ENCODE peak calls at places on chromosomes 2 and 18, in nine cellular contexts. One of them, this sample, is unnamed.

GRCh38 chr18:79439201-79440023 is 43.7 kb downstream of the NFATC1 start:
- DNase-seq in sigmoid colon: no peak
- DNase-seq in thoracic aorta: no peak
- DNase-seq in neural progenitor cell: no peak
- DNase-seq in cardiac muscle cell: no peak
- DNase-seq in right lobe of liver: no peak
- DNase-seq in body of pancreas: no peak
- DNase-seq in uterus: no peak
- DNase-seq in esophagus squamous epithelium: no peak
- DNase-seq in this sample: no peak

GRCh38 chr2:224114428-224114827 is 75.3 kb upstream of the SERPINE2 start:
- DNase-seq in sigmoid colon: no peak
- DNase-seq in thoracic aorta: no peak
- DNase-seq in neural progenitor cell: no peak
- DNase-seq in cardiac muscle cell: no peak
- DNase-seq in right lobe of liver: no peak
- DNase-seq in body of pancreas: no peak
- DNase-seq in uterus: no peak
- DNase-seq in esophagus squamous epithelium: no peak
- DNase-seq in this sample: no peak

GRCh38 chr18:58201728-58202405 is 157.8 kb downstream of the NEDD4L start:
- DNase-seq in sigmoid colon: no peak
- DNase-seq in thoracic aorta: no peak
- DNase-seq in neural progenitor cell: no peak
- DNase-seq in cardiac muscle cell: no peak
- DNase-seq in right lobe of liver: no peak
- DNase-seq in body of pancreas: no peak
- DNase-seq in uterus: no peak
- DNase-seq in esophagus squamous epithelium: no peak
- DNase-seq in this sample: no peak

GRCh38 chr2:28544405-28544914 is 48.6 kb downstream of the PLB1 start:
- DNase-seq in sigmoid colon: peak; percentile 20
- DNase-seq in thoracic aorta: no peak
- DNase-seq in neural progenitor cell: peak; percentile 90
- DNase-seq in cardiac muscle cell: peak; percentile 38
- DNase-seq in right lobe of liver: no peak
- DNase-seq in body of pancreas: no peak
- DNase-seq in uterus: no peak
- DNase-seq in esophagus squamous epithelium: no peak
- DNase-seq in this sample: peak; percentile 49

GRCh38 chr2:71070294-71071025 is 2.0 kb downstream of the NAGK start:
- DNase-seq in sigmoid colon: peak; percentile 56
- DNase-seq in thoracic aorta: no peak
- DNase-seq in neural progenitor cell: peak; percentile 43
- DNase-seq in cardiac muscle cell: peak; percentile 54
- DNase-seq in right lobe of liver: no peak
- DNase-seq in body of pancreas: peak; percentile 29
- DNase-seq in uterus: no peak
- DNase-seq in esophagus squamous epithelium: no peak
- DNase-seq in this sample: no peak

GRCh38 chr2:234873828-234874173 is 78.0 kb upstream of the SH3BP4 start:
- DNase-seq in sigmoid colon: peak; percentile 76
- DNase-seq in thoracic aorta: no peak
- DNase-seq in neural progenitor cell: no peak
- DNase-seq in cardiac muscle cell: no peak
- DNase-seq in right lobe of liver: no peak
- DNase-seq in body of pancreas: no peak
- DNase-seq in uterus: no peak
- DNase-seq in esophagus squamous epithelium: no peak
- DNase-seq in this sample: peak; percentile 12

GRCh38 chr2:112048887-112049286 is 6.2 kb upstream of the TMEM87B start:
- DNase-seq in sigmoid colon: no peak
- DNase-seq in thoracic aorta: no peak
- DNase-seq in neural progenitor cell: peak; percentile 37
- DNase-seq in cardiac muscle cell: peak; percentile 47
- DNase-seq in right lobe of liver: no peak
- DNase-seq in body of pancreas: peak; percentile 50
- DNase-seq in uterus: peak; percentile 26
- DNase-seq in esophagus squamous epithelium: no peak
- DNase-seq in this sample: peak; percentile 20

GRCh38 chr2:7685342-7686015 is 768.3 kb downstream of the RNF144A start:
- DNase-seq in sigmoid colon: no peak
- DNase-seq in thoracic aorta: no peak
- DNase-seq in neural progenitor cell: no peak
- DNase-seq in cardiac muscle cell: no peak
- DNase-seq in right lobe of liver: no peak
- DNase-seq in body of pancreas: no peak
- DNase-seq in uterus: no peak
- DNase-seq in esophagus squamous epithelium: no peak
- DNase-seq in this sample: no peak

GRCh38 chr2:62149708-62150107 is 46.2 kb upstream of the B3GNT2 start:
- DNase-seq in sigmoid colon: no peak
- DNase-seq in thoracic aorta: no peak
- DNase-seq in neural progenitor cell: no peak
- DNase-seq in cardiac muscle cell: no peak
- DNase-seq in right lobe of liver: no peak
- DNase-seq in body of pancreas: no peak
- DNase-seq in uterus: no peak
- DNase-seq in esophagus squamous epithelium: no peak
- DNase-seq in this sample: no peak

GRCh38 chr18:50507120-50507590 is 52.7 kb upstream of the MAPK4 start:
- DNase-seq in sigmoid colon: peak; percentile 72
- DNase-seq in thoracic aorta: no peak
- DNase-seq in neural progenitor cell: peak; percentile 87
- DNase-seq in cardiac muscle cell: peak; percentile 81
- DNase-seq in right lobe of liver: peak; percentile 53
- DNase-seq in body of pancreas: peak; percentile 52
- DNase-seq in uterus: no peak
- DNase-seq in esophagus squamous epithelium: no peak
- DNase-seq in this sample: peak; percentile 46

GRCh38 chr2:229059331-229060033 is 211.6 kb downstream of the PID1 start:
- DNase-seq in sigmoid colon: no peak
- DNase-seq in thoracic aorta: no peak
- DNase-seq in neural progenitor cell: no peak
- DNase-seq in cardiac muscle cell: no peak
- DNase-seq in right lobe of liver: no peak
- DNase-seq in body of pancreas: no peak
- DNase-seq in uterus: no peak
- DNase-seq in esophagus squamous epithelium: no peak
- DNase-seq in this sample: no peak

GRCh38 chr18:80056095-80056494 is 21.9 kb downstream of the RBFA start:
- DNase-seq in sigmoid colon: no peak
- DNase-seq in thoracic aorta: no peak
- DNase-seq in neural progenitor cell: no peak
- DNase-seq in cardiac muscle cell: no peak
- DNase-seq in right lobe of liver: no peak
- DNase-seq in body of pancreas: no peak
- DNase-seq in uterus: no peak
- DNase-seq in esophagus squamous epithelium: no peak
- DNase-seq in this sample: no peak

GRCh38 chr2:237577956-237578870 is 11.8 kb downstream of the PRLH start:
- DNase-seq in sigmoid colon: no peak
- DNase-seq in thoracic aorta: no peak
- DNase-seq in neural progenitor cell: no peak
- DNase-seq in cardiac muscle cell: no peak
- DNase-seq in right lobe of liver: peak; percentile 13
- DNase-seq in body of pancreas: no peak
- DNase-seq in uterus: no peak
- DNase-seq in esophagus squamous epithelium: no peak
- DNase-seq in this sample: no peak

GRCh38 chr2:143525536-143525935 is 396.3 kb downstream of the ARHGAP15 start:
- DNase-seq in sigmoid colon: no peak
- DNase-seq in thoracic aorta: no peak
- DNase-seq in neural progenitor cell: peak; percentile 28
- DNase-seq in cardiac muscle cell: no peak
- DNase-seq in right lobe of liver: no peak
- DNase-seq in body of pancreas: no peak
- DNase-seq in uterus: no peak
- DNase-seq in esophagus squamous epithelium: no peak
- DNase-seq in this sample: no peak

GRCh38 chr2:201931955-201932354 is 101.7 kb upstream of the FZD7 start:
- DNase-seq in sigmoid colon: no peak
- DNase-seq in thoracic aorta: no peak
- DNase-seq in neural progenitor cell: no peak
- DNase-seq in cardiac muscle cell: no peak
- DNase-seq in right lobe of liver: no peak
- DNase-seq in body of pancreas: no peak
- DNase-seq in uterus: no peak
- DNase-seq in esophagus squamous epithelium: no peak
- DNase-seq in this sample: no peak

GRCh38 chr18:5630057-5630765 is 86.4 kb upstream of the EPB41L3 start:
- DNase-seq in sigmoid colon: peak; percentile 85
- DNase-seq in thoracic aorta: no peak
- DNase-seq in neural progenitor cell: peak; percentile 93
- DNase-seq in cardiac muscle cell: peak; percentile 96
- DNase-seq in right lobe of liver: peak; percentile 79
- DNase-seq in body of pancreas: peak; percentile 77
- DNase-seq in uterus: peak; percentile 14
- DNase-seq in esophagus squamous epithelium: no peak
- DNase-seq in this sample: peak; percentile 88

GRCh38 chr2:67159929-67160328 is 237.2 kb upstream of the ETAA1 start:
- DNase-seq in sigmoid colon: peak; percentile 68
- DNase-seq in thoracic aorta: no peak
- DNase-seq in neural progenitor cell: no peak
- DNase-seq in cardiac muscle cell: no peak
- DNase-seq in right lobe of liver: no peak
- DNase-seq in body of pancreas: no peak
- DNase-seq in uterus: peak; percentile 21
- DNase-seq in esophagus squamous epithelium: no peak
- DNase-seq in this sample: no peak

GRCh38 chr2:205726506-205726905 is 44.2 kb downstream of the NRP2 start:
- DNase-seq in sigmoid colon: no peak
- DNase-seq in thoracic aorta: no peak
- DNase-seq in neural progenitor cell: no peak
- DNase-seq in cardiac muscle cell: no peak
- DNase-seq in right lobe of liver: no peak
- DNase-seq in body of pancreas: no peak
- DNase-seq in uterus: no peak
- DNase-seq in esophagus squamous epithelium: no peak
- DNase-seq in this sample: no peak
- H3K27ac ChIP-seq in sigmoid colon: peak overlapping the region; percentile 99
- H3K27ac ChIP-seq in thoracic aorta: no peak overlapping the region
- H3K27ac ChIP-seq in neural progenitor cell: no peak overlapping the region
- H3K27ac ChIP-seq in cardiac muscle cell: no peak overlapping the region
- H3K27ac ChIP-seq in right lobe of liver: no peak overlapping the region
- H3K27ac ChIP-seq in body of pancreas: no peak overlapping the region
- H3K27ac ChIP-seq in uterus: no peak overlapping the region
- H3K27ac ChIP-seq in esophagus squamous epithelium: no peak overlapping the region
- H3K27ac ChIP-seq in this sample: peak overlapping the region; percentile 38

GRCh38 chr2:55051026-55051866 is 995 bp upstream of the RTN4 start:
- DNase-seq in sigmoid colon: peak; percentile 94
- DNase-seq in thoracic aorta: peak; percentile 69
- DNase-seq in neural progenitor cell: peak; percentile 67
- DNase-seq in cardiac muscle cell: peak; percentile 48
- DNase-seq in right lobe of liver: no peak
- DNase-seq in body of pancreas: peak; percentile 46
- DNase-seq in uterus: peak; percentile 91
- DNase-seq in esophagus squamous epithelium: no peak
- DNase-seq in this sample: peak; percentile 55
- TF ChIP-seq CTCF in sigmoid colon: no peak
- TF ChIP-seq CTCF in thoracic aorta: no peak
- TF ChIP-seq CTCF in neural progenitor cell: no peak
- TF ChIP-seq CTCF in cardiac muscle cell: no peak
- TF ChIP-seq CTCF in right lobe of liver: no peak
- TF ChIP-seq CTCF in body of pancreas: no peak
- TF ChIP-seq CTCF in uterus: no peak
- TF ChIP-seq CTCF in esophagus squamous epithelium: no peak
- TF ChIP-seq CTCF in this sample: no peak

DNA sequence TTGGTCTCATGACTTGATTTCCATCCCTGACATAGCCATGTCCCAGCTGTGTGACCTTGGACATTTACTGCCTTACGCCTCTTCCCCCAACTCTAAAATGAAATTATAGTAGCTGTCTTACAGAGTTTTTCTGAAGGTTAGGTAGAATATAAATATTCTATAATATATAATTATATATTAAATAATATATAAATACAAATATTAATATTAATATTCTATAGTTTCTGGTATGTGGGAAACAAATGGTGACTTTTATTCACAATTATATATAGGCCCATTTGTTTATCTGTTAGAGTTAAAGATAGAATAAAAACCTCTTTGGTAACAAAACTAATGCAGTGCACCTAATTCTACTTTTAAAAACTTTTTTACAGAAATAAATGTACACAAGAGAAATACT is 1.7 kb downstream of the RBBP8 start:
- DNase-seq in sigmoid colon: no peak
- DNase-seq in thoracic aorta: no peak
- DNase-seq in neural progenitor cell: no peak
- DNase-seq in cardiac muscle cell: no peak
- DNase-seq in right lobe of liver: no peak
- DNase-seq in body of pancreas: no peak
- DNase-seq in uterus: no peak
- DNase-seq in esophagus squamous epithelium: no peak
- DNase-seq in this sample: no peak
- H3K27ac ChIP-seq in sigmoid colon: no peak overlapping the region
- H3K27ac ChIP-seq in thoracic aorta: no peak overlapping the region
- H3K27ac ChIP-seq in neural progenitor cell: no peak overlapping the region
- H3K27ac ChIP-seq in cardiac muscle cell: no peak overlapping the region
- H3K27ac ChIP-seq in right lobe of liver: no peak overlapping the region
- H3K27ac ChIP-seq in body of pancreas: no peak overlapping the region
- H3K27ac ChIP-seq in uterus: no peak overlapping the region
- H3K27ac ChIP-seq in esophagus squamous epithelium: no peak overlapping the region
- H3K27ac ChIP-seq in this sample: no peak overlapping the region

GRCh38 chr2:85539361-85540130 is 578 bp downstream of the MAT2A start:
- DNase-seq in sigmoid colon: peak; percentile 88
- DNase-seq in thoracic aorta: peak; percentile 42
- DNase-seq in neural progenitor cell: no peak
- DNase-seq in cardiac muscle cell: peak; percentile 79
- DNase-seq in right lobe of liver: peak; percentile 68
- DNase-seq in body of pancreas: peak; percentile 69
- DNase-seq in uterus: peak; percentile 78
- DNase-seq in esophagus squamous epithelium: peak; percentile 36
- DNase-seq in this sample: peak; percentile 71

GRCh38 chr2:85538507-85539360 is at the start of gene MAT2A:
- DNase-seq in sigmoid colon: peak; percentile 97
- DNase-seq in thoracic aorta: peak; percentile 84
- DNase-seq in neural progenitor cell: peak; percentile 97
- DNase-seq in cardiac muscle cell: peak; percentile 94
- DNase-seq in right lobe of liver: peak; percentile 93
- DNase-seq in body of pancreas: peak; percentile 94
- DNase-seq in uterus: peak; percentile 94
- DNase-seq in esophagus squamous epithelium: peak; percentile 44
- DNase-seq in this sample: peak; percentile 92

GRCh38 chr2:85536479-85536878 is 2.5 kb upstream of the MAT2A start:
- DNase-seq in sigmoid colon: no peak
- DNase-seq in thoracic aorta: no peak
- DNase-seq in neural progenitor cell: no peak
- DNase-seq in cardiac muscle cell: no peak
- DNase-seq in right lobe of liver: no peak
- DNase-seq in body of pancreas: no peak
- DNase-seq in uterus: peak; percentile 45
- DNase-seq in esophagus squamous epithelium: no peak
- DNase-seq in this sample: no peak

GRCh38 chr2:85540131-85540587 is 1.2 kb downstream of the MAT2A start:
- DNase-seq in sigmoid colon: no peak
- DNase-seq in thoracic aorta: no peak
- DNase-seq in neural progenitor cell: no peak
- DNase-seq in cardiac muscle cell: no peak
- DNase-seq in right lobe of liver: no peak
- DNase-seq in body of pancreas: no peak
- DNase-seq in uterus: no peak
- DNase-seq in esophagus squamous epithelium: no peak
- DNase-seq in this sample: no peak

GRCh38 chr2:85537600-85538506 is 1.1 kb upstream of the MAT2A start:
- DNase-seq in sigmoid colon: peak; percentile 84
- DNase-seq in thoracic aorta: no peak
- DNase-seq in neural progenitor cell: peak; percentile 75
- DNase-seq in cardiac muscle cell: peak; percentile 74
- DNase-seq in right lobe of liver: peak; percentile 69
- DNase-seq in body of pancreas: peak; percentile 62
- DNase-seq in uterus: peak; percentile 65
- DNase-seq in esophagus squamous epithelium: no peak
- DNase-seq in this sample: peak; percentile 66
- TF ChIP-seq CTCF in sigmoid colon: no peak
- TF ChIP-seq CTCF in thoracic aorta: no peak
- TF ChIP-seq CTCF in neural progenitor cell: no peak
- TF ChIP-seq CTCF in cardiac muscle cell: no peak
- TF ChIP-seq CTCF in right lobe of liver: no peak
- TF ChIP-seq CTCF in body of pancreas: no peak
- TF ChIP-seq CTCF in uterus: peak; percentile 26
- TF ChIP-seq CTCF in esophagus squamous epithelium: no peak
- TF ChIP-seq CTCF in this sample: no peak

This sample was measured in transverse colon.